ENCODE peak calls at places on chromosomes 16 and 17, in four cellular contexts. K, C, I and X are unnamed samples.

GRCh38 chr17:79664925-79665738 is 54.3 kb upstream of the RBFOX3 start:
- DNase-seq in K (peak; percentile 69), C (no peak), I (peak; percentile 63), X (no peak)

GRCh38 chr17:35313875-35314409 is 59.5 kb downstream of the SLFN11 start:
- DNase-seq in K (peak; percentile 19), C (no peak), I (peak; percentile 34), X (no peak)

GRCh38 chr17:50345443-50346312 is at the start of gene XYLT2:
- DNase-seq in K (peak; percentile 91), I (peak; percentile 80), C (peak; percentile 34), X (peak; percentile 38)

GRCh38 chr17:56648814-56649213 is 55.3 kb downstream of the NOG start:
- DNase-seq in I (no peak), C (no peak), K (no peak), X (no peak)

GRCh38 chr16:46673320-46674013 is 15.5 kb downstream of the VPS35 start:
- DNase-seq in I (no peak), C (no peak), K (peak; percentile 40), X (no peak)

GRCh38 chr16:24652209-24652712 is 77.2 kb upstream of the TNRC6A start:
- DNase-seq in I (no peak), C (no peak), K (no peak), X (no peak)

GRCh38 chr17:35297666-35298065 is 54.8 kb downstream of the SLFN5 start:
- DNase-seq in I (no peak), C (no peak), K (no peak), X (no peak)

GRCh38 chr16:75764154-75764768 is 38.0 kb upstream of the CPHXL start:
- DNase-seq in I (peak; percentile 26), K (peak; percentile 50), C (peak; percentile 12), X (no peak)

GRCh38 chr16:48481772-48482171 is 96.6 kb upstream of the SIAH1 start:
- DNase-seq in C (no peak), I (no peak), K (no peak), X (no peak)

GRCh38 chr17:9472094-9472493 is 103.5 kb downstream of the STX8 start:
- DNase-seq in K (no peak), C (no peak), I (no peak), X (no peak)

GRCh38 chr16:66335704-66336329 is 30.7 kb upstream of the CDH5 start:
- DNase-seq in I (no peak), C (no peak), K (no peak), X (no peak)

GRCh38 chr16:17578921-17579876 is 108.4 kb upstream of the XYLT1 start:
- DNase-seq in C (peak; percentile 7), K (peak; percentile 63), I (peak; percentile 55), X (peak; percentile 29)

GRCh38 chr16:21599994-21600773 is 807 bp downstream of the METTL9 start:
- DNase-seq in K (no peak), I (no peak), C (no peak), X (no peak)

GRCh38 chr16:87145181-87146176 is 171.7 kb downstream of the C16orf95 start:
- DNase-seq in C (no peak), I (no peak), K (no peak), X (no peak)

GRCh38 chr17:45775148-45775547 is 9.0 kb upstream of the CRHR1 start:
- DNase-seq in I (peak; percentile 38), C (no peak), K (no peak), X (no peak)

GRCh38 chr16:49690778-49691177 is 165.1 kb downstream of the ZNF423 start:
- DNase-seq in K (no peak), I (no peak), C (no peak), X (no peak)

GRCh38 chr17:76538941-76539340 is 903 bp upstream of the PRCD start:
- DNase-seq in I (no peak), C (no peak), K (no peak), X (no peak)

GRCh38 chr16:7013990-7014389 is 318.7 kb upstream of the RBFOX1 start:
- DNase-seq in K (no peak), I (no peak), C (no peak), X (no peak)

GRCh38 chr16:22898874-22899348 is 84.9 kb downstream of the HS3ST2 start:
- DNase-seq in K (peak; percentile 58), I (peak; percentile 52), C (peak; percentile 29), X (peak; percentile 10)

GRCh38 chr16:13036600-13036999 is 135.2 kb downstream of the SHISA9 start:
- DNase-seq in I (no peak), K (peak; percentile 40), C (peak; percentile 29), X (no peak)